ENCODE peak calls at places on chromosomes 12 and 14, in four cellular contexts. T is upper lobe of right lung; C is stimulated activated CD4-positive, alpha-beta T cell treated with anti-CD3 and anti-CD28 coated beads, Interleukin-12 subunit alpha, Interleukin-12 subunit beta, amount 100 ng/mL, for 48 hours; I is COR-L47. M is an unnamed sample.

GRCh38 chr14:100673085-100673806 is 53.4 kb upstream of the DLK1 start:
- DNase-seq in T (peak), C (no peak), I (peak), M (no peak)

GRCh38 chr14:70771781-70772212 is 37.5 kb downstream of the MAP3K9 start:
- DNase-seq in T (no peak), C (no peak), I (no peak), M (no peak)

GRCh38 chr12:48998497-48999353 is 450 bp downstream of the DDN start:
- DNase-seq in T (no peak), C (no peak), I (no peak), M (peak)

GRCh38 chr12:79769189-79769859 is 78.6 kb upstream of the PAWR start:
- DNase-seq in T (no peak), C (no peak), I (no peak), M (no peak)

GRCh38 chr12:68611094-68611818 is 557 bp downstream of the RAP1B start:
- DNase-seq in T (peak), C (peak), I (peak), M (peak)

GRCh38 chr12:20280515-20280914 is 87.8 kb upstream of the PDE3A start:
- DNase-seq in T (no peak), C (no peak), I (no peak), M (no peak)

GRCh38 chr12:110141389-110141788 is 17.2 kb downstream of the IFT81 start:
- DNase-seq in T (no peak), C (no peak), I (no peak), M (no peak)

GRCh38 chr12:126480396-126480795 is 1415.2 kb downstream of the AACS start:
- DNase-seq in T (no peak), C (no peak), I (no peak), M (no peak)

GRCh38 chr14:71050227-71050823 is 143.1 kb downstream of the PCNX1 start:
- DNase-seq in T (no peak), C (no peak), I (no peak), M (no peak)

GRCh38 chr14:43031598-43031997 is 1424.9 kb downstream of the LRFN5 start:
- DNase-seq in T (no peak), C (no peak), I (no peak), M (no peak)

GRCh38 chr12:13175499-13175898 is 21.0 kb upstream of the EMP1 start:
- DNase-seq in T (no peak), C (no peak), I (no peak), M (no peak)

GRCh38 chr14:50957296-50957695 is 13.0 kb upstream of the PYGL start:
- DNase-seq in T (no peak), C (no peak), I (no peak), M (no peak)

GRCh38 chr12:47868552-47869031 is 36.2 kb downstream of the VDR start:
- DNase-seq in T (no peak), C (no peak), I (no peak), M (no peak)